ENCODE peak calls at places on chromosome 2, in eight cellular contexts. N is stomach; H is A549; I is right cardiac atrium; C is mesendoderm; J is fibroblast of lung; R is gastrocnemius medialis; G is CD8-positive, alpha-beta memory T cell. Y is an unnamed sample. For H3K4me1, the result is how much of the 10 kb centered on the place peaks cover.

GRCh38 chr2:147464737-147465437 is 379.9 kb upstream of the ACVR2A start:
- DNase-seq in H (no peak), R (no peak), G (no peak), N (no peak), I (no peak), C (no peak), J (peak), Y (peak)

GRCh38 chr2:100742884-100743283 is 77.1 kb upstream of the NPAS2 start:
- DNase-seq in N (no peak), J (peak), R (no peak), G (no peak), I (no peak), C (no peak), H (no peak), Y (peak)

GRCh38 chr2:187499941-187500532 is 52.0 kb upstream of the CALCRL start:
- DNase-seq in C (peak), H (peak), G (no peak), R (no peak), I (peak), N (peak), J (peak), Y (peak)

GRCh38 chr2:55161295-55162210 is 70.5 kb downstream of the CLHC1 start:
- DNase-seq in N (no peak), J (peak), H (no peak), I (no peak), R (no peak), G (no peak), C (no peak), Y (no peak)

GRCh38 chr2:181104512-181105121 is 124.2 kb downstream of the UBE2E3 start:
- DNase-seq in R (no peak), H (peak), I (no peak), C (peak), G (no peak), J (peak), N (no peak), Y (peak)

GRCh38 chr2:62293490-62294212 is 97.7 kb downstream of the B3GNT2 start:
- DNase-seq in J (peak), C (peak), G (no peak), N (peak), H (no peak), I (peak), R (no peak), Y (peak)

GRCh38 chr2:205930209-205930608 is 155.8 kb downstream of the INO80D start:
- DNase-seq in H (no peak), C (peak), G (no peak), I (no peak), R (no peak), J (peak), N (no peak), Y (peak)

GRCh38 chr2:131154071-131154531 is 49.0 kb downstream of the PLEKHB2 start:
- DNase-seq in C (peak), H (peak), I (peak), G (peak), J (peak), R (no peak), N (peak), Y (peak)

GRCh38 chr2:3185256-3185655 is 192.4 kb downstream of the EIPR1 start:
- DNase-seq in J (no peak), R (no peak), C (no peak), N (no peak), I (no peak), G (no peak), H (no peak), Y (no peak)

GRCh38 chr2:106562232-106562631 is 75.1 kb downstream of the CD8B2 start:
- DNase-seq in J (no peak), R (no peak), N (no peak), C (no peak), G (no peak), I (no peak), H (no peak), Y (no peak)

GRCh38 chr2:112621792-112622527 is 23.8 kb upstream of the SLC20A1 start:
- DNase-seq in R (no peak), H (no peak), C (no peak), J (peak), I (no peak), N (peak), G (no peak), Y (peak)

GRCh38 chr2:167188596-167188967 is 300.3 kb downstream of the XIRP2 start:
- DNase-seq in C (no peak), G (no peak), J (peak), H (no peak), N (no peak), R (no peak), I (no peak), Y (no peak)

GRCh38 chr2:102385522-102385921 is 29.9 kb downstream of the IL18R1 start:
- DNase-seq in G (no peak), I (no peak), N (no peak), H (no peak), J (no peak), R (no peak), C (no peak), Y (no peak)

GRCh38 chr2:27212626-27213471 is 781 bp upstream of the SLC5A6 start:
- DNase-seq in N (no peak), I (no peak), G (peak), R (no peak), H (peak), J (peak), C (no peak), Y (peak)

GRCh38 chr2:44184106-44184505 is 15.4 kb downstream of the PPM1B start:
- DNase-seq in G (no peak), R (no peak), N (no peak), C (no peak), H (no peak), J (no peak), I (no peak), Y (no peak)

GRCh38 chr2:163715199-163715598 is 20.6 kb downstream of the FIGN start:
- DNase-seq in J (no peak), R (no peak), H (no peak), G (no peak), N (no peak), I (no peak), C (peak), Y (no peak)

GRCh38 chr2:186636800-186637795 is 47.2 kb downstream of the ITGAV start:
- DNase-seq in N (no peak), R (no peak), J (no peak), C (no peak), H (no peak), G (no peak), I (no peak), Y (no peak)

GRCh38 chr2:54528311-54528945 is 72.3 kb downstream of the SPTBN1 start:
- DNase-seq in H (no peak), N (no peak), J (peak), I (no peak), R (no peak), G (no peak), C (no peak), Y (peak)

GRCh38 chr2:203346624-203347023 is 18.4 kb downstream of the ABI2 start:
- DNase-seq in G (no peak), J (no peak), H (no peak), N (no peak), C (no peak), I (no peak), R (no peak), Y (no peak)

GRCh38 chr2:3704647-3705046 is 1.3 kb downstream of the DCDC2C start:
- DNase-seq in H (no peak), C (peak), G (no peak), J (no peak), N (no peak), I (no peak), R (no peak), Y (no peak)

GRCh38 chr2:149017116-149017985 is 21.1 kb upstream of the LYPD6B start:
- DNase-seq in J (peak), N (peak), G (peak), H (peak), R (peak), C (peak), I (peak), Y (peak)

GRCh38 chr2:152544626-152545025 is 172.6 kb downstream of the PRPF40A start:
- DNase-seq in C (no peak), N (no peak), G (no peak), I (no peak), H (no peak), J (no peak), R (no peak), Y (no peak)

GRCh38 chr2:160871096-160871495 is 289.1 kb upstream of the TANK start:
- DNase-seq in H (no peak), I (peak), J (peak), R (no peak), N (no peak), G (no peak), C (no peak), Y (no peak)

GRCh38 chr2:68784849-68785248 is 50.2 kb downstream of the ARHGAP25 start:
- DNase-seq in J (no peak), I (no peak), H (no peak), R (no peak), G (no peak), N (no peak), C (no peak), Y (no peak)

GRCh38 chr2:44598330-44598729 is 236.6 kb downstream of the CAMKMT start:
- DNase-seq in H (no peak), R (no peak), C (no peak), J (peak), I (no peak), N (no peak), G (no peak), Y (no peak)

GRCh38 chr2:46922049-46922448 is 6.4 kb upstream of the MCFD2 start:
- DNase-seq in R (no peak), N (no peak), J (no peak), H (no peak), G (no peak), I (no peak), C (no peak), Y (no peak)

GRCh38 chr2:193251909-193252308 is 1057.2 kb upstream of the TMEFF2 start:
- DNase-seq in C (no peak), G (no peak), R (no peak), J (no peak), N (no peak), I (no peak), H (no peak), Y (no peak)

GRCh38 chr2:9690252-9690651 is 59.5 kb upstream of the YWHAQ start:
- DNase-seq in C (peak), J (peak), N (no peak), G (no peak), R (no peak), H (no peak), I (peak), Y (peak)

GRCh38 chr2:106174056-106174455 is 20.0 kb downstream of the UXS1 start:
- DNase-seq in J (no peak), N (no peak), G (no peak), C (no peak), I (no peak), R (no peak), H (no peak), Y (no peak)

GRCh38 chr2:14633451-14634211 is 1.1 kb downstream of the LRATD1 start:
- DNase-seq in R (no peak), C (peak), H (no peak), G (peak), N (no peak), J (no peak), I (peak), Y (no peak)

GRCh38 chr2:21256006-21256405 is 132.2 kb downstream of the TDRD15 start:
- DNase-seq in R (peak), N (no peak), C (peak), J (no peak), I (peak), G (no peak), H (no peak), Y (no peak)

GRCh38 chr2:150605664-150606063 is 118.2 kb upstream of the RND3 start:
- DNase-seq in R (no peak), I (no peak), G (no peak), N (no peak), J (no peak), C (no peak), H (no peak), Y (no peak)

GRCh38 chr2:25161055-25161781 is 7.2 kb downstream of the POMC start:
- DNase-seq in H (no peak), G (peak), J (peak), I (peak), C (peak), R (no peak), N (peak), Y (peak)

GRCh38 chr2:74267068-74267467 is 68.7 kb downstream of the MTHFD2 start:
- DNase-seq in J (no peak), G (peak), C (peak), N (peak), R (no peak), H (peak), I (no peak), Y (no peak)

GRCh38 chr2:232229917-232230310 is 148.6 kb upstream of the ALPP start:
- DNase-seq in H (no peak), R (no peak), N (no peak), C (peak), I (no peak), G (no peak), J (peak), Y (peak)

GRCh38 chr2:240926516-240927389 is 20.6 kb downstream of the CROCC2 start:
- DNase-seq in N (peak), G (peak), I (peak), H (no peak), R (peak), J (peak), C (no peak), Y (no peak)

GRCh38 chr2:60364441-60364840 is 189.0 kb downstream of the BCL11A start:
- DNase-seq in G (no peak), R (no peak), H (no peak), N (no peak), I (no peak), C (no peak), J (no peak), Y (no peak)

GRCh38 chr2:208001924-208002323 is 23.4 kb downstream of the PLEKHM3 start:
- DNase-seq in J (no peak), I (no peak), N (no peak), C (no peak), H (no peak), G (no peak), R (no peak), Y (no peak)

GRCh38 chr2:136139601-136140000 is 21.7 kb upstream of the CXCR4 start:
- DNase-seq in J (no peak), C (no peak), H (no peak), R (no peak), I (no peak), G (no peak), N (no peak), Y (no peak)
- H3K27ac ChIP-seq in J (no peak), C (no peak), H (no peak), R (no peak), I (no peak), G (no peak), N (no peak), Y (no peak)

GRCh38 chr2:85997016-85997970 is 108.4 kb downstream of the POLR1A start:
- DNase-seq in J (peak), G (no peak), H (no peak), C (no peak), I (peak), N (no peak), R (peak), Y (peak)
- H3K4me1 ChIP-seq in J (under half), G (half or more), H (under half), C (under half), I (under half), N (under half), R (under half), Y (under half)

DNA sequence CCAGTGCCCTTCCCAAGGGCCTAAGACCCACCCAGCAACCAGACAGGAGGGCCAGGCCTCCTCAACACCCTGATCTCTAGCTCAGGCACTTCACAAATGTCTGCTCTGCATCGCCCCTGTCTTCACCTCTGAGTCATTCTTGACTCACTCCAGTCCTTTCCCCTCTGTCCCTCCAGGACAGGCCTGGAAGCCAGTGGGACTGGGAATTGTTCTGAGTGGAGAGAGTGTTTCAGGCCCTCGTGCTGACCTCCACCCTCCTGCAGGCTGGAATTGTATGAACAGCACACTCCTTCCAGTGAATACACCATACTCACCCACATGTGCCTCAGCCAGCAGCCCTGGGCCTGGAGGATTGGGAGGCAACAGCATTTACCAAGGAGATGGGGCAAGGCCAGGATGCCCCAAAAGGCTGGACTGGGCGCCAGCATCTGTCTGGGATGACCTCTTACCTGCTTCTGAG is 304.2 kb downstream of the CYP26B1 start:
- DNase-seq in I (peak), N (no peak), H (no peak), C (no peak), J (peak), R (no peak), G (no peak), Y (peak)
- H3K27ac ChIP-seq in I (no peak), N (no peak), H (peak), C (no peak), J (no peak), R (no peak), G (no peak), Y (no peak)

GRCh38 chr2:85790032-85790431 is 36.2 kb downstream of the ATOH8 start:
- DNase-seq in N (no peak), R (no peak), J (no peak), I (no peak), C (no peak), G (no peak), H (no peak), Y (no peak)

GRCh38 chr2:85788603-85789002 is 34.8 kb downstream of the ATOH8 start:
- DNase-seq in H (no peak), N (no peak), C (no peak), J (no peak), G (peak), R (no peak), I (no peak), Y (no peak)

GRCh38 chr2:85789271-85789670 is 35.5 kb downstream of the ATOH8 start:
- DNase-seq in J (no peak), H (no peak), G (no peak), R (no peak), C (no peak), I (no peak), N (no peak), Y (no peak)

GRCh38 chr2:85791704-85792565 is 38.1 kb downstream of the ATOH8 start:
- DNase-seq in C (no peak), R (no peak), J (no peak), I (peak), H (no peak), N (no peak), G (no peak), Y (no peak)

DNA sequence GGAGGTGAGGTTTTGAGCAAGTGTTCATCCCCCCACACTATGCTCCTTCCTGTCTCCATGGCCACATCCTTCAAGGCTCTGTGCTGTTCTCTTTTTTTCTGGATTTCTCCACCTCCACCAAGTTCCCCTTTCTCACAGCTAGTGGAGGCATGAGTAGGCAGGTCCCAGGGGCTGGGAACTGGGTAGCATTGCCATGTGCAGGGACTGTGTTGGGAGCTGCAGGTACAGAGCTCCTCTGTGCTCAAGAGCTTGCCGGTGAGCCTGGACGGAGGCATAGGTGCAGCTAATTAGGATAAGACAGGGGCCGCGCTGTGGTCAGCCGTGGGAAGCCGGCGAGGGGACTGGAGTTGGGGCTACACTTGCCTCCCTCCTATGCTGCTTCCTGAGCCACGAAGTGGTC is 36.7 kb downstream of the ATOH8 start:
- DNase-seq in G (no peak), H (no peak), R (no peak), I (peak), C (no peak), J (no peak), N (no peak), Y (no peak)
- H3K4me1 ChIP-seq in G (under half), H (under half), R (under half), I (under half), C (under half), J (under half), N (under half), Y (under half)

GRCh38 chr2:174878537-174879147 is 114.4 kb upstream of the CHRNA1 start:
- DNase-seq in G (no peak), I (no peak), N (no peak), C (no peak), H (no peak), J (peak), R (no peak), Y (peak)

GRCh38 chr2:174877796-174878195 is 113.5 kb upstream of the CHRNA1 start:
- DNase-seq in H (no peak), G (no peak), C (no peak), I (no peak), J (no peak), R (no peak), N (no peak), Y (no peak)

GRCh38 chr2:174881678-174882077 is 117.4 kb upstream of the CHRNA1 start:
- DNase-seq in I (no peak), G (no peak), J (no peak), H (no peak), C (no peak), N (no peak), R (no peak), Y (no peak)
- H3K27ac ChIP-seq in I (no peak), G (no peak), J (no peak), H (no peak), C (no peak), N (no peak), R (no peak), Y (no peak)

DNA sequence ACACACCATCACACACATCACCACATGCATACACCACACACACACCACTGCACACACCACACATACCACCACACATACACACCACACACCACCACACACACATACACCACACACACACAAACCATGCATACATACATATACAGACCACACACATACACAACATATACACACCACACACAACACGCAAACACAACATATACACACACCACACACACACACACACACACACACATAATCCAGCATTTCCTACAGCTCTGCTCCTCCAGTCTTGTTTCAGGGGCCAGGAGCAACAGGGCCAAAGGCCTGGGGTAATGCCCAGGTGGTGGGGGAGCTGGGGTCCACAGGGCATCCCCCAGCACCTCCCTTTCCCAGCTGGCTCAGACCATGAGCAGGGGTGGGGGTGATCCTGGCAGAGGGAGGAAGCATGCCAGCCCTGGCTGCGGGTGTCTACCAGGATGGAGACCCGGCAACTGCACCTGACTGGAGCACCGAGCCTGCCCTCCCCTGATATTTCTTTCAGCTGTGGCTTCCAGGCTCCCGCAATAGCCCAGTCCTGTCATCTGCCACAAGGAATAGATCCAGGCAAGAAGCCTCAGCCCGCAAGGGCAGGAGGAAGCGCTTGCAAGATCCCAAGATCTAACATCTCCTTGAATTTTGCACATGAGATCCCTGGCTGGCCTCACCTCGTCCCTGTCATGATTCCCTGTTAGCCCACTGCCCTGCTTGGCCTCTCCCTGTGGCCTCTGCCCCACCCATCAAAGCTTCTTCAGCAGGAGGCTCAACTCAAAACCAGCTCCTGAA is 196.9 kb downstream of the TNS1 start:
- DNase-seq in N (no peak), I (peak), H (no peak), G (peak), J (no peak), R (no peak), C (no peak), Y (no peak)
- H3K4me1 ChIP-seq in N (under half), I (under half), H (under half), G (under half), J (under half), R (under half), C (under half), Y (under half)

DNA sequence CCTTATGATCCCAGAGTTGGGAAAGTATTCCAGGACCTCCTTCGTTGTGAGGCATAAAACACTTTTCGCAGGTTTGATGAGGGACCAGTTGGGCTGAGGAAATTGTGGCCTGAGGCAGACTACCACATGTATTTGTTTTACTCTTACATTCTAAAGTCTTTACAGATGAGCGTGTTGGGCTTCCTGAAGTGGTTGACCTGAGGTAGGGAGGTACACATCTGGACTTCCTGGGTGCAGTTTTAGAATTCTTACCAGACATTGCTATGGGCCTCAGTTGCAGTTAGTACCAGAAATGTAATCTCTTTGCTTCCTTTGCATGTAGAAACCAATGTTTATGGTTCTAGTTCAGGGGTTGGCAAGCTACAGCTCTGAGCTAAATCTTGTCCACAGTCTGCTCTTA is 48.7 kb downstream of the COA5 start:
- DNase-seq in J (peak), I (no peak), R (no peak), N (no peak), C (no peak), G (no peak), H (no peak), Y (peak)
- H3K27ac ChIP-seq in J (peak), I (no peak), R (no peak), N (peak), C (no peak), G (peak), H (no peak), Y (peak)

GRCh38 chr2:165617720-165618119 is 148.2 kb downstream of the CSRNP3 start:
- DNase-seq in I (no peak), H (no peak), C (no peak), J (no peak), N (no peak), R (no peak), G (no peak), Y (no peak)
- H3K4me1 ChIP-seq in I (under half), H (under half), C (under half), J (under half), N (under half), R (under half), G (under half), Y (under half)